ENCODE peak calls at places on chromosomes 6 and 20, in seven cellular contexts. One of them, this sample, is unnamed.
A peak's percentile ranks its signal among the peaks of the same experiment; 100 is the strongest.

GRCh38 chr20:49641683-49642649 is 71.7 kb downstream of the B4GALT5 start:
- DNase-seq in tibial nerve: no peak
- DNase-seq in fibroblast of lung: no peak
- DNase-seq in pancreas: no peak
- DNase-seq in upper lobe of left lung: peak; percentile 64
- DNase-seq in A549: no peak
- DNase-seq in psoas muscle: no peak
- DNase-seq in this sample: no peak

GRCh38 chr6:71529769-71530168 is 241.2 kb downstream of the OGFRL1 start:
- DNase-seq in tibial nerve: no peak
- DNase-seq in fibroblast of lung: no peak
- DNase-seq in pancreas: no peak
- DNase-seq in upper lobe of left lung: no peak
- DNase-seq in A549: no peak
- DNase-seq in psoas muscle: no peak
- DNase-seq in this sample: no peak

GRCh38 chr20:35474504-35474903 is 19.1 kb downstream of the CEP250 start:
- DNase-seq in tibial nerve: no peak
- DNase-seq in fibroblast of lung: no peak
- DNase-seq in pancreas: no peak
- DNase-seq in upper lobe of left lung: no peak
- DNase-seq in A549: no peak
- DNase-seq in psoas muscle: no peak
- DNase-seq in this sample: no peak

GRCh38 chr6:133179483-133179882 is 61.7 kb upstream of the EYA4 start:
- DNase-seq in tibial nerve: no peak
- DNase-seq in fibroblast of lung: no peak
- DNase-seq in pancreas: no peak
- DNase-seq in upper lobe of left lung: no peak
- DNase-seq in A549: no peak
- DNase-seq in psoas muscle: no peak
- DNase-seq in this sample: no peak

GRCh38 chr6:159941286-159942113 is 27.4 kb upstream of the IGF2R start:
- DNase-seq in tibial nerve: no peak
- DNase-seq in fibroblast of lung: peak; percentile 41
- DNase-seq in pancreas: no peak
- DNase-seq in upper lobe of left lung: no peak
- DNase-seq in A549: peak; percentile 4
- DNase-seq in psoas muscle: no peak
- DNase-seq in this sample: no peak

GRCh38 chr6:106749611-106750010 is 120.2 kb downstream of the QRSL1 start:
- DNase-seq in tibial nerve: no peak
- DNase-seq in fibroblast of lung: no peak
- DNase-seq in pancreas: no peak
- DNase-seq in upper lobe of left lung: no peak
- DNase-seq in A549: no peak
- DNase-seq in psoas muscle: no peak
- DNase-seq in this sample: no peak

GRCh38 chr20:4671015-4671414 is 50.7 kb upstream of the PRND start:
- DNase-seq in tibial nerve: no peak
- DNase-seq in fibroblast of lung: no peak
- DNase-seq in pancreas: no peak
- DNase-seq in upper lobe of left lung: no peak
- DNase-seq in A549: no peak
- DNase-seq in psoas muscle: no peak
- DNase-seq in this sample: no peak

GRCh38 chr20:20205141-20205861 is 153.0 kb downstream of the CFAP61 start:
- DNase-seq in tibial nerve: no peak
- DNase-seq in fibroblast of lung: no peak
- DNase-seq in pancreas: no peak
- DNase-seq in upper lobe of left lung: no peak
- DNase-seq in A549: no peak
- DNase-seq in psoas muscle: no peak
- DNase-seq in this sample: no peak

GRCh38 chr6:14953806-14954205 is 292.1 kb upstream of the JARID2 start:
- DNase-seq in tibial nerve: no peak
- DNase-seq in fibroblast of lung: no peak
- DNase-seq in pancreas: no peak
- DNase-seq in upper lobe of left lung: peak; percentile 30
- DNase-seq in A549: no peak
- DNase-seq in psoas muscle: no peak
- DNase-seq in this sample: no peak

GRCh38 chr6:131368077-131368911 is 204.7 kb upstream of the ARG1 start:
- DNase-seq in tibial nerve: peak; percentile 11
- DNase-seq in fibroblast of lung: peak; percentile 43
- DNase-seq in pancreas: peak; percentile 77
- DNase-seq in upper lobe of left lung: peak; percentile 66
- DNase-seq in A549: no peak
- DNase-seq in psoas muscle: peak; percentile 20
- DNase-seq in this sample: no peak
- H3K27ac ChIP-seq in tibial nerve: no peak overlapping the region
- H3K27ac ChIP-seq in fibroblast of lung: no peak overlapping the region
- H3K27ac ChIP-seq in pancreas: peak overlapping the region; percentile 38
- H3K27ac ChIP-seq in upper lobe of left lung: no peak overlapping the region
- H3K27ac ChIP-seq in A549: no peak overlapping the region
- H3K27ac ChIP-seq in psoas muscle: no peak overlapping the region
- H3K27ac ChIP-seq in this sample: no peak overlapping the region

DNA sequence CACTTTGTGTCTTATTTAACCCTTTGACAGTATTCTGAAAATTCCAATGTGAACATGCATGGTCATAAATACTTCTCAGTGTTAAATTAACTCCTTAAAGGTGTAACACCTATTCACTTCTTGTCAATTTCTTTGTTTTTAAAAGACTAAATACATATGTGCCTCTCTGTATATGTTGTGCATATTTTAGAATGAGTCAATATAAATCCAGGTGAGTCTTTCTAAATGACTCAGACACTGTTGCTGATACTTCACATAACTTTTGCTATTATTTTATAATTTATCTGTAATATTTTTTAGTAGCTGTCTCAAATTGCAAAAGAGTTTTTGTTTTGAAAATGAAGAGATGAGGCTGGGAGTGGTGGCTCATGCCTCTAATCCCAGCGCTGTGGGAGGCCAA is 36.0 kb downstream of the TIAM2 start:
- DNase-seq in tibial nerve: no peak
- DNase-seq in fibroblast of lung: no peak
- DNase-seq in pancreas: no peak
- DNase-seq in upper lobe of left lung: no peak
- DNase-seq in A549: no peak
- DNase-seq in psoas muscle: no peak
- DNase-seq in this sample: peak; percentile 62
- TF ChIP-seq CTCF in tibial nerve: no peak
- TF ChIP-seq CTCF in fibroblast of lung: no peak
- TF ChIP-seq CTCF in pancreas: no peak
- TF ChIP-seq CTCF in upper lobe of left lung: no peak
- TF ChIP-seq CTCF in A549: no peak
- TF ChIP-seq CTCF in psoas muscle: no peak
- TF ChIP-seq CTCF in this sample: no peak

DNA sequence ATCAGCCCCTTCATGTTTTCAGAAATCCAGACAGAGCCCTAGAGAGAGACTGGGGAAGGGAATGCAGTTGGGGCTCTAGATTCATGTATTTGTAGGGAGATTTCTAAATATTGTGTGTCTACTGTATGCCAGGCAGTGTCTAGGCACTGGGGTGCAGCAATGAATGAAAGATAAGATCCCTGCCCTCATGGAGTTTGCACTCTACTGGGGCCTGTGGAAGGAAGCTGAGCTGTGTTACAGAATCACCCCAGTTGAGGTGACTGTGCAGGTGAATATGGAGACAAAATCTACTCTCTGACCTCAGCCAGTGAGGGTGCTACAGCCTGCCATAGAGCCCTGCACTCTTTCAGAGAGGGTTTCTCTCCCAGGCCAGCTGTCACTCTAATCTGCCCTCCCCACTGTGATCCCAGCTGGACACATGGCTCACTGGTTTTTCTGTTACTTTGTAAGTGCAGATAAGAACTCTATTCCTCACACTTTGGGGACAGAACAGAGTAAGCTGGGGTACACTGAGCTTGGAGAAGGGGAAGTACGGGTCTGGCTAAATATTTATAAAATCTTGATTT is 69.2 kb upstream of the E2F3 start:
- DNase-seq in tibial nerve: no peak
- DNase-seq in fibroblast of lung: no peak
- DNase-seq in pancreas: no peak
- DNase-seq in upper lobe of left lung: no peak
- DNase-seq in A549: no peak
- DNase-seq in psoas muscle: no peak
- DNase-seq in this sample: no peak
- H3K27ac ChIP-seq in tibial nerve: no peak overlapping the region
- H3K27ac ChIP-seq in fibroblast of lung: no peak overlapping the region
- H3K27ac ChIP-seq in pancreas: no peak overlapping the region
- H3K27ac ChIP-seq in upper lobe of left lung: no peak overlapping the region
- H3K27ac ChIP-seq in A549: no peak overlapping the region
- H3K27ac ChIP-seq in psoas muscle: no peak overlapping the region
- H3K27ac ChIP-seq in this sample: no peak overlapping the region

DNA sequence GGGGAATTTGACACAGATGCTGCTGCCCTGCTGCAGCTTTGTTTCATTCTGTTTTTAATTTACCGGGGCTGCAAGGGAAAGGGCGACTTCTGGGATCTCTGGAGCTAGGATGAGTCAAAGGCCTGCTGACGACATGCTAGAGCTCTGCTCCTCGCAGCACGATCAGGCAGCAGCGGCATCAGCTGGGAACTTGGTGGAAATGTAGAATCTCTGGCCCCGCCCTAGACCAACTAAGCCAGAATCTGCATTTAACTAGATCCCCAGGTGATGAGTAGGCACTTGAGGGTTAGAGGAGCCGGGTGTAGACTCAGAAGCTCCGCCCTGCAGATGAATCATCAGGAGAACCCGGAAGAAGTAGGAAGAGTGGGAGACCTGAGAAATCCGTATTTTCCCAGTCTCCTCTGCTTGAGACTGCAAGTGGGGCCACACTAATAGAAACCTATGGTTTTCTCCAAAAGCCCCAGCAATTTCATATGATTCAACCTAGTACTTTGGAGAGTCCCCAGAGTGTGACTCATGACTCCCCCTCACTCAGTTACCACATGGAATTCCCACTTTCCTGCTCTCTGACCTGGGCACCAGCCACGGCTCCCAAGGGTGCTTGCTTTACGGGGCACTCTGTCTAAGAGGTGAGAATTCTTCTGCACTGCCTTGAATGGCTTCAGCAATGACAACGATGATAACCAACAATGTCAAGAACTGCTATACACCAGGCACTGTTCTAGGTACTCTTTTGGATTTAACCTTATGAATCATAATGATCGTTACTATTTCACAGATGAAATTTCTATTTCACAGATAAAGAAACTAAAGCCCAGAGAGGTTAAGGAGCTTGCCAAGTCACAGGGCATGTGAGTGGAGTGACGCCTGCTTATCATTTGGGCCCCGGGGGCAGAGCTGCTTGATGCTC is 18.1 kb downstream of the TUBB2B start:
- DNase-seq in tibial nerve: peak; percentile 42
- DNase-seq in fibroblast of lung: peak; percentile 99
- DNase-seq in pancreas: no peak
- DNase-seq in upper lobe of left lung: peak; percentile 58
- DNase-seq in A549: peak; percentile 84
- DNase-seq in psoas muscle: peak; percentile 65
- DNase-seq in this sample: peak; percentile 95
- TF ChIP-seq CTCF in tibial nerve: no peak
- TF ChIP-seq CTCF in fibroblast of lung: peak; percentile 18
- TF ChIP-seq CTCF in pancreas: no peak
- TF ChIP-seq CTCF in upper lobe of left lung: no peak
- TF ChIP-seq CTCF in A549: peak; percentile 34
- TF ChIP-seq CTCF in psoas muscle: no peak
- TF ChIP-seq CTCF in this sample: peak; percentile 22

This sample was measured in RWPE1.